ENCODE peak calls at places on chromosomes 6 and 20, in seven cellular contexts. V, Z, A, T, L, O and E are unnamed samples.

GRCh38 chr20:10185741-10186558 is 32.7 kb upstream of the SNAP25 start:
- DNase-seq in T (peak), V (no peak), O (no peak), L (no peak), A (no peak), Z (no peak), E (no peak)

GRCh38 chr6:81878479-81878878 is 126.0 kb upstream of the TENT5A start:
- DNase-seq in Z (no peak), A (no peak), L (no peak), T (no peak), V (no peak), O (no peak), E (no peak)

GRCh38 chr20:51864967-51865366 is 62.6 kb upstream of the SALL4 start:
- DNase-seq in V (no peak), T (no peak), Z (no peak), L (no peak), A (no peak), O (no peak), E (peak)

GRCh38 chr20:51481311-51481997 is 61.1 kb downstream of the NFATC2 start:
- DNase-seq in Z (no peak), L (no peak), T (no peak), A (no peak), V (peak), O (no peak), E (no peak)

GRCh38 chr20:14199111-14199510 is 138.3 kb downstream of the FLRT3 start:
- DNase-seq in A (no peak), V (no peak), T (no peak), L (peak), Z (no peak), O (no peak), E (no peak)

GRCh38 chr6:160445130-160445529 is 97.0 kb downstream of the SLC22A3 start:
- DNase-seq in L (no peak), Z (no peak), T (no peak), V (no peak), O (no peak), A (no peak), E (no peak)

GRCh38 chr6:44733868-44734267 is 346.4 kb downstream of the CDC5L start:
- DNase-seq in L (peak), A (no peak), V (no peak), O (peak), T (no peak), Z (no peak), E (no peak)

GRCh38 chr6:73560853-73561407 is 40.1 kb upstream of the EEF1A1 start:
- DNase-seq in O (no peak), T (no peak), L (no peak), Z (no peak), A (no peak), V (peak), E (no peak)

GRCh38 chr6:34331361-34332050 is 61.0 kb downstream of the NUDT3 start:
- DNase-seq in A (no peak), T (no peak), O (no peak), L (peak), Z (no peak), V (no peak), E (no peak)

GRCh38 chr6:36443951-36444428 is 1.2 kb downstream of the KCTD20 start:
- DNase-seq in Z (no peak), V (peak), T (no peak), A (no peak), O (no peak), L (peak), E (peak)

GRCh38 chr6:140567469-140567868 is 1193.0 kb upstream of the CITED2 start:
- DNase-seq in O (no peak), Z (no peak), L (peak), V (no peak), T (no peak), A (no peak), E (no peak)

GRCh38 chr20:23048283-23049200 is 930 bp downstream of the THBD start:
- DNase-seq in L (peak), V (no peak), Z (peak), A (no peak), T (no peak), O (no peak), E (peak)

GRCh38 chr6:66900081-66900770 is 1193.2 kb upstream of the EYS start:
- DNase-seq in L (no peak), V (no peak), O (no peak), A (no peak), Z (no peak), T (peak), E (no peak)

GRCh38 chr6:71287038-71287437 is 1.6 kb upstream of the OGFRL1 start:
- DNase-seq in T (no peak), Z (no peak), V (no peak), L (no peak), O (no peak), A (no peak), E (no peak)

GRCh38 chr20:50195524-50196120 is 5.0 kb downstream of the CEBPB start:
- DNase-seq in T (no peak), V (no peak), O (no peak), Z (no peak), A (no peak), L (no peak), E (no peak)

GRCh38 chr20:4894981-4895381 is 106.3 kb downstream of the SLC23A2 start:
- DNase-seq in Z (no peak), V (peak), L (no peak), O (peak), A (no peak), T (no peak), E (no peak)

GRCh38 chr6:150667977-150668716 is 68.5 kb downstream of the PLEKHG1 start:
- DNase-seq in T (peak), A (no peak), L (peak), V (peak), O (no peak), Z (peak), E (no peak)

GRCh38 chr20:8218861-8219260 is 86.8 kb downstream of the PLCB1 start:
- DNase-seq in T (peak), Z (no peak), O (no peak), L (no peak), A (no peak), V (no peak), E (no peak)

GRCh38 chr20:5095931-5096330 is 23.8 kb downstream of the PCNA start:
- DNase-seq in Z (no peak), L (peak), O (no peak), V (no peak), T (no peak), A (no peak), E (no peak)

GRCh38 chr20:35497780-35498189 is 31.7 kb downstream of the C20orf173 start:
- DNase-seq in A (no peak), L (peak), Z (no peak), V (no peak), O (no peak), T (peak), E (no peak)

GRCh38 chr6:131636880-131637792 is at the start of gene ENPP3:
- DNase-seq in A (no peak), Z (no peak), V (no peak), L (no peak), O (no peak), T (no peak), E (no peak)

GRCh38 chr6:13848553-13849150 is 34.3 kb upstream of the MCUR1 start:
- DNase-seq in O (peak), T (no peak), Z (no peak), A (no peak), L (no peak), V (no peak), E (no peak)

GRCh38 chr6:137879885-137880430 is 12.9 kb downstream of the TNFAIP3 start:
- DNase-seq in L (no peak), Z (no peak), A (no peak), V (no peak), T (no peak), O (no peak), E (peak)

GRCh38 chr6:17458971-17459370 is 65.6 kb downstream of the CAP2 start:
- DNase-seq in Z (no peak), V (no peak), L (no peak), O (no peak), T (no peak), A (no peak), E (no peak)